ENCODE peak calls at places on chromosome 17, in ten cellular contexts. L is T1000; K is sigmoid colon; Y is stimulated activated effector memory CD8-positive, alpha-beta T cell treated with anti-CD3 and anti-CD28 coated beads, Interleukin-12 subunit alpha, Interleukin-12 subunit beta, amount 100 ng/mL, for 72 hours; Q is stimulated activated CD4-positive, alpha-beta T cell treated with anti-CD3 and anti-CD28 coated beads, Interleukin-1b, Interleukin-23, amount 100 ng/mL, for 1 hour; O is transverse colon; P is upper lobe of right lung; D is MCF 10A; R is astrocyte of the spinal cord; T is Calu3. U is an unnamed sample.

GRCh38 chr17:27502526-27503324 is 46.5 kb downstream of the KSR1 start:
- DNase-seq in L (no peak), K (no peak), Y (no peak), Q (no peak), O (no peak), P (no peak), D (no peak), R (peak; percentile 80), T (no peak), U (no peak)

GRCh38 chr17:2710804-2711607 is 558 bp downstream of the CLUH start:
- DNase-seq in L (no peak), K (peak; percentile 71), Y (no peak), Q (peak; percentile 32), O (peak; percentile 41), P (peak; percentile 79), D (peak; percentile 31), R (no peak), T (peak; percentile 42), U (no peak)

GRCh38 chr17:17151541-17151940 is 54.6 kb downstream of the PLD6 start:
- DNase-seq in L (peak; percentile 30), K (no peak), Y (no peak), Q (no peak), O (no peak), P (no peak), D (no peak), R (peak; percentile 56), T (no peak), U (no peak)

GRCh38 chr17:44387773-44388172 is 1.7 kb downstream of the ITGA2B start:
- DNase-seq in L (no peak), K (no peak), Y (no peak), Q (no peak), O (no peak), P (no peak), D (no peak), R (no peak), T (no peak), U (no peak)

GRCh38 chr17:50128441-50129302 is 1.3 kb downstream of the SAMD14 start:
- DNase-seq in L (no peak), K (no peak), Y (no peak), Q (no peak), O (no peak), P (peak; percentile 58), D (no peak), R (peak; percentile 19), T (peak; percentile 21), U (no peak)

GRCh38 chr17:15882058-15882720 is 62.7 kb upstream of the ADORA2B start:
- DNase-seq in L (no peak), K (no peak), Y (no peak), Q (no peak), O (no peak), P (no peak), D (no peak), R (no peak), T (no peak), U (no peak)

GRCh38 chr17:76417499-76418143 is 33.2 kb downstream of the SPHK1 start:
- DNase-seq in L (no peak), K (no peak), Y (no peak), Q (no peak), O (no peak), P (peak; percentile 30), D (no peak), R (no peak), T (no peak), U (no peak)

GRCh38 chr17:80198144-80198661 is 21.9 kb downstream of the SGSH start:
- DNase-seq in L (no peak), K (no peak), Y (no peak), Q (no peak), O (no peak), P (no peak), D (no peak), R (no peak), T (no peak), U (no peak)

GRCh38 chr17:34151081-34151480 is 104.0 kb upstream of the CCL2 start:
- DNase-seq in L (no peak), K (no peak), Y (no peak), Q (no peak), O (no peak), P (no peak), D (no peak), R (no peak), T (no peak), U (no peak)

GRCh38 chr17:27343972-27344607 is 50.2 kb downstream of the WSB1 start:
- DNase-seq in L (no peak), K (no peak), Y (no peak), Q (no peak), O (no peak), P (no peak), D (no peak), R (peak; percentile 71), T (no peak), U (no peak)

GRCh38 chr17:9632741-9633140 is 12.6 kb upstream of the USP43 start:
- DNase-seq in L (no peak), K (no peak), Y (no peak), Q (no peak), O (no peak), P (no peak), D (no peak), R (no peak), T (no peak), U (no peak)

GRCh38 chr17:34598161-34598776 is 18.9 kb downstream of the TMEM132E start:
- DNase-seq in L (no peak), K (no peak), Y (no peak), Q (no peak), O (no peak), P (no peak), D (no peak), R (no peak), T (no peak), U (peak; percentile 53)

GRCh38 chr17:75557075-75557851 is 30.3 kb upstream of the MYO15B start:
- DNase-seq in L (peak; percentile 68), K (no peak), Y (no peak), Q (no peak), O (peak; percentile 81), P (peak; percentile 87), D (peak; percentile 56), R (peak; percentile 15), T (peak; percentile 94), U (peak; percentile 53)

GRCh38 chr17:41967141-41967920 is 736 bp downstream of the CNP start:
- DNase-seq in L (peak; percentile 31), K (peak; percentile 85), Y (peak; percentile 78), Q (peak; percentile 14), O (peak; percentile 33), P (no peak), D (peak; percentile 39), R (no peak), T (peak; percentile 55), U (peak; percentile 82)

GRCh38 chr17:72117748-72118587 is 2.9 kb upstream of the SOX9 start:
- DNase-seq in L (no peak), K (no peak), Y (no peak), Q (no peak), O (peak; percentile 29), P (no peak), D (no peak), R (peak; percentile 30), T (no peak), U (no peak)

GRCh38 chr17:18191967-18192366 is 8.3 kb downstream of the ALKBH5 start:
- DNase-seq in L (no peak), K (no peak), Y (no peak), Q (no peak), O (no peak), P (no peak), D (no peak), R (no peak), T (peak; percentile 11), U (no peak)

GRCh38 chr17:61352408-61352770 is 47.3 kb upstream of the TBX2 start:
- DNase-seq in L (no peak), K (no peak), Y (no peak), Q (no peak), O (no peak), P (no peak), D (no peak), R (no peak), T (no peak), U (no peak)

GRCh38 chr17:7296189-7296861 is 1.9 kb upstream of the YBX2 start:
- DNase-seq in L (peak; percentile 81), K (peak; percentile 94), Y (peak; percentile 83), Q (peak; percentile 50), O (peak; percentile 88), P (peak; percentile 91), D (peak; percentile 73), R (peak; percentile 68), T (peak; percentile 86), U (peak; percentile 72)

GRCh38 chr17:36511216-36511615 is 23.5 kb downstream of the MYO19 start:
- DNase-seq in L (no peak), K (no peak), Y (no peak), Q (no peak), O (no peak), P (no peak), D (no peak), R (no peak), T (no peak), U (no peak)

GRCh38 chr17:37430051-37430591 is 23.4 kb downstream of the TADA2A start:
- DNase-seq in L (no peak), K (no peak), Y (no peak), Q (no peak), O (no peak), P (no peak), D (peak; percentile 59), R (peak; percentile 51), T (no peak), U (no peak)

GRCh38 chr17:5097101-5097834 is 14.4 kb downstream of the ZNF232 start:
- DNase-seq in L (peak; percentile 14), K (peak; percentile 82), Y (no peak), Q (no peak), O (peak; percentile 50), P (peak; percentile 78), D (no peak), R (no peak), T (no peak), U (no peak)

GRCh38 chr17:16909472-16909871 is 62.4 kb downstream of the TNFRSF13B start:
- DNase-seq in L (no peak), K (no peak), Y (no peak), Q (no peak), O (no peak), P (no peak), D (no peak), R (no peak), T (no peak), U (no peak)

GRCh38 chr17:29592850-29593545 is at the start of gene ANKRD13B:
- DNase-seq in L (no peak), K (peak; percentile 80), Y (peak; percentile 77), Q (no peak), O (peak; percentile 55), P (peak; percentile 73), D (peak; percentile 28), R (no peak), T (peak; percentile 41), U (peak; percentile 48)

U was measured in amygdala.